ENCODE peak calls at places on chromosomes 16 and 17, in nine cellular contexts. I is fibroblast of pulmonary artery, O is coronary artery, S is pancreas, U is adrenal gland, J is breast epithelium, E is psoas muscle, K is heart left ventricle, W is stomach. Q is an unnamed sample.

GRCh38 chr16:12509121-12509520 is 294.6 kb downstream of the CPPED1 start:
- DNase-seq in K (no peak), O (no peak), E (no peak), J (no peak), S (no peak), I (no peak), U (no peak), W (no peak), Q (no peak)

GRCh38 chr16:71846443-71846842 is 667 bp downstream of the ATXN1L start:
- DNase-seq in I (no peak), K (no peak), O (no peak), E (no peak), W (no peak), S (no peak), U (peak; percentile 17), J (no peak), Q (no peak)

GRCh38 chr17:66580178-66580577 is 254.7 kb upstream of the CACNG5 start:
- DNase-seq in E (peak; percentile 21), S (no peak), O (peak; percentile 88), K (peak; percentile 37), U (peak; percentile 62), W (peak; percentile 38), I (peak; percentile 40), J (no peak), Q (no peak)

GRCh38 chr17:12967962-12968361 is 49.9 kb downstream of the ELAC2 start:
- DNase-seq in K (no peak), S (no peak), E (no peak), O (no peak), I (no peak), W (no peak), J (no peak), U (no peak), Q (no peak)

GRCh38 chr16:89100601-89101302 is 7.1 kb downstream of the ACSF3 start:
- DNase-seq in W (no peak), S (peak; percentile 64), U (no peak), I (no peak), O (no peak), E (no peak), K (no peak), J (no peak), Q (no peak)

GRCh38 chr16:12801511-12802042 is 2.1 kb downstream of the CPPED1 start:
- DNase-seq in W (no peak), E (no peak), O (no peak), J (no peak), K (no peak), U (peak; percentile 49), S (no peak), I (peak; percentile 96), Q (no peak)

GRCh38 chr16:22206847-22207714 is 1.0 kb downstream of the EEF2K start:
- DNase-seq in W (peak; percentile 88), U (peak; percentile 92), I (peak; percentile 83), E (peak; percentile 90), S (peak; percentile 93), J (peak; percentile 86), O (peak; percentile 93), K (peak; percentile 91), Q (peak; percentile 81)

GRCh38 chr17:73508057-73508930 is 136.0 kb downstream of the SDK2 start:
- DNase-seq in U (no peak), S (no peak), I (no peak), J (no peak), K (no peak), E (no peak), W (no peak), O (no peak), Q (no peak)

GRCh38 chr17:17021194-17021863 is 20.9 kb upstream of the MPRIP start:
- DNase-seq in W (peak; percentile 81), S (peak; percentile 86), U (peak; percentile 39), K (peak; percentile 73), J (peak; percentile 48), I (peak; percentile 47), E (peak; percentile 50), O (no peak), Q (no peak)

GRCh38 chr16:55239723-55240122 is 84.3 kb upstream of the IRX6 start:
- DNase-seq in J (no peak), K (no peak), E (no peak), I (no peak), O (no peak), W (no peak), U (no peak), S (no peak), Q (no peak)

GRCh38 chr16:55240933-55241332 is 83.1 kb upstream of the IRX6 start:
- DNase-seq in K (no peak), W (no peak), J (no peak), U (no peak), I (no peak), S (no peak), O (no peak), E (no peak), Q (no peak)

GRCh38 chr16:55248058-55248457 is 75.9 kb upstream of the IRX6 start:
- DNase-seq in I (no peak), W (no peak), J (no peak), K (no peak), U (no peak), S (no peak), O (no peak), E (no peak), Q (no peak)

GRCh38 chr16:55248494-55248893 is 75.5 kb upstream of the IRX6 start:
- DNase-seq in U (no peak), W (no peak), S (no peak), O (no peak), I (no peak), E (no peak), J (no peak), K (no peak), Q (no peak)

DNA sequence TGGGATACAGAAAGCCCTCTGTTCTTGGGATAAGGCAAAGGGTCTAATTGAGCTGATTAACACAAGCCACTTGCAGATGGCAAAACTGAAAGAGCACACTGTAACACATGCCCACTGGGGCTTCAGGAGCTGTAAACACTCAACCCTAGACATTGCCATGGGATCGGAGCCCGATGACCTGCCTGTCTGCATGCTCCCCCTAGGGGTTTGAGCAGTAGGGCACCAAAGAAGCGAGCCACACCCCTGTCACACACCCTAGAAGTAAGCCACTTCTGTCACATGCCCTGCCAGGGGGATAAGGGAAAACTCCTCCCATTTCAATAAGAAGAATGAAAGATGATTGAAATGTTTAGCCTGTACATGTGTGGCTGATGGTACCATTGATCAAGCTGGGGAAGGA is 81.3 kb upstream of the IRX6 start:
- DNase-seq in J (no peak), I (no peak), O (no peak), E (no peak), S (no peak), K (no peak), U (no peak), W (no peak), Q (no peak)
- TF ChIP-seq CTCF in J (no peak), I (no peak), O (no peak), E (no peak), S (no peak), K (no peak), U (no peak), W (no peak), Q (no peak)

DNA sequence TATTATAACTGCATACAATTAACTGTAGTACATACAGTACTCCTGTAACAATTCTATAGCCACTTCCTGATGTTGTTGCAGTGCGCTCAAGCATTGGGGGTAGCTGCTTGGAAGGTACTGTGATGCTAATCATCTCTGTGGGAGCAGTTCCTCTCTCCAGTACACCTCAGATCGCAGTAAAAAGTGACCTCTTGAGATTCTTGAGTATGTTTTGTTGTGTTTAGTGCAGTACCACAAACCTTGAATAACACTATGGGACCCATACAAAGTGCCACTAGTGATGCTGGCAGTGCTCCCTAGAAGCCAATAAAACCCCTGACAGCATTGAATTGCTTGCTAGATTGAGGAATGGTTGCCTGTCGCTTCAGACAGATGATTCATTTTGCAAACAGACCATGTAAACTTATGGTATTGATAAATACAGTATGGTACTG is 193.0 kb downstream of the SPECC1 start:
- DNase-seq in E (no peak), I (no peak), W (no peak), J (no peak), U (no peak), S (no peak), K (no peak), O (no peak), Q (no peak)
- H3K4me3 ChIP-seq in E (no peak overlapping the region), I (no peak overlapping the region), W (no peak overlapping the region), J (no peak overlapping the region), U (no peak overlapping the region), S (no peak overlapping the region), K (no peak overlapping the region), O (no peak overlapping the region), Q (no peak overlapping the region)

GRCh38 chr17:63514477-63514876 is 8.7 kb upstream of the KCNH6 start:
- DNase-seq in K (no peak), J (no peak), I (no peak), E (no peak), U (no peak), O (no peak), W (no peak), S (no peak), Q (no peak)

GRCh38 chr17:63512388-63512787 is 10.8 kb upstream of the KCNH6 start:
- DNase-seq in J (no peak), I (no peak), E (no peak), S (no peak), O (no peak), W (no peak), K (no peak), U (no peak), Q (no peak)

GRCh38 chr17:63514974-63515373 is 8.2 kb upstream of the KCNH6 start:
- DNase-seq in W (no peak), O (no peak), S (no peak), J (no peak), I (no peak), U (no peak), K (no peak), E (no peak), Q (no peak)

GRCh38 chr17:63512896-63513644 is 10.1 kb upstream of the KCNH6 start:
- DNase-seq in W (no peak), S (peak; percentile 13), U (no peak), O (no peak), K (no peak), I (no peak), J (no peak), E (no peak), Q (no peak)

DNA sequence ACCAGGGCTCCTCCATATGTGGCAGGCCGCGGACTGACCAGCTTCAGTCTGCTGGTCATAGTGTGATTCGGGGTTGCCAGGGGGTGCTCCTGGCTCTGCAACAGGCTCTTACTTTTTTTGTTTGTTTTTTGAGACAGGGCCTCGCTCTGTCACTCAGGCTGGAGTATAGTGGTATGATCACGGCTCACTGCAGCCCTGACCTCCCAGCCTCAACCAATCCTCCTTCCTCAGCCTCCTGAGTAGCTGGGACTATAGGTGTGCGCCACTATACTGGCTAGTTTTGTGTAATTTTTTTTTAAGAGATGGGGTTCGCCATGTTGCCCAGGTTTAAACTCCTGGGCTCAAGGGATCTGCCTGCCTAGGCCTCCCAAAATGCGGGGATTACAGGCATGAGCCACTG is 11.8 kb upstream of the KCNH6 start:
- DNase-seq in I (no peak), J (no peak), O (no peak), W (no peak), E (no peak), U (no peak), S (no peak), K (no peak), Q (no peak)
- TF ChIP-seq CTCF in I (no peak), J (no peak), O (no peak), W (no peak), E (no peak), U (no peak), S (no peak), K (no peak), Q (no peak)

DNA sequence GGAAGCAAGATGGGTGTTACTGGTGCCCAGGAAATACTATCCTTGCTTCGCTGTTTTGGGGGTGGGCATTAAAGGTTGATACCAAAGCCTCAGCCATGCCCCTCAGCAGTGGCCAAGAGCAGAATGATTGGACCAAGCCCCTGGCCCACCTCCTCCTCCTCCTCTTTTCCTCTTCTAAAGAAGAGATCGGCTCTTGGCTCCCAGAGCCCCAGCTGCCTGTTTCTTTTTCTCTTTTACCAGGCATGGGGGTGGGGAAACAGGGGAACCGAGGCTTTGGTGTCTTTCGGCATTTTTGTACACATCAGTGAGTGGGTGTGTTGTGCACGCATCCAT is 5.8 kb downstream of the THRA start:
- DNase-seq in O (no peak), I (no peak), S (no peak), U (no peak), E (no peak), K (no peak), W (no peak), J (no peak), Q (no peak)
- H3K4me3 ChIP-seq in O (peak overlapping the region; percentile 66), I (peak overlapping the region; percentile 36), S (peak overlapping the region; percentile 5), U (no peak overlapping the region), E (peak overlapping the region; percentile 63), K (peak overlapping the region; percentile 36), W (peak overlapping the region; percentile 29), J (peak overlapping the region; percentile 8), Q (no peak overlapping the region)